ENCODE peak calls at places on chromosomes 16 and 17, in five cellular contexts. H is endodermal cell, L is cardiac muscle cell, P is thoracic aorta, C is stomach. O is an unnamed sample.
A peak's percentile ranks its signal among the peaks of the same experiment; 100 is the strongest.

GRCh38 chr17:42889809-42890208 is 10.8 kb upstream of the G6PC1 start:
- DNase-seq in H (peak; percentile 26), L (no peak), C (no peak), P (no peak), O (no peak)

GRCh38 chr16:85826686-85827247 is 27.3 kb downstream of the COX4I1 start:
- DNase-seq in H (no peak), L (no peak), P (no peak), C (no peak), O (no peak)

GRCh38 chr16:50497592-50497991 is 50.6 kb upstream of the NKD1 start:
- DNase-seq in C (no peak), L (peak; percentile 32), H (peak; percentile 29), P (peak; percentile 23), O (no peak)

GRCh38 chr17:80889897-80890550 is 101.6 kb upstream of the CHMP6 start:
- DNase-seq in P (no peak), L (no peak), H (no peak), C (no peak), O (peak; percentile 70)

GRCh38 chr16:11407047-11407982 is 62.1 kb downstream of the RMI2 start:
- DNase-seq in H (peak; percentile 93), P (peak; percentile 32), L (peak; percentile 84), C (peak; percentile 83), O (peak; percentile 76)

GRCh38 chr16:73996624-73997339 is 299.8 kb upstream of the PSMD7 start:
- DNase-seq in L (no peak), C (peak; percentile 63), P (no peak), H (no peak), O (no peak)

GRCh38 chr16:55539049-55539448 is 27.4 kb upstream of the CAPNS2 start:
- DNase-seq in H (no peak), C (no peak), L (peak; percentile 68), P (no peak), O (no peak)

GRCh38 chr16:1430214-1430758 is 592 bp upstream of the PERCC1 start:
- DNase-seq in L (no peak), H (no peak), P (no peak), C (no peak), O (no peak)

GRCh38 chr16:30760577-30761426 is 1.1 kb downstream of the CFAP119 start:
- DNase-seq in C (no peak), L (no peak), H (no peak), P (no peak), O (no peak)

GRCh38 chr17:45641541-45641940 is 142.6 kb upstream of the CRHR1 start:
- DNase-seq in P (no peak), C (no peak), L (no peak), H (no peak), O (no peak)

GRCh38 chr17:45646288-45646988 is 137.7 kb upstream of the CRHR1 start:
- DNase-seq in L (no peak), C (no peak), P (no peak), H (no peak), O (no peak)

GRCh38 chr17:45645330-45645729 is 138.8 kb upstream of the CRHR1 start:
- DNase-seq in H (no peak), C (no peak), P (no peak), L (no peak), O (no peak)

GRCh38 chr17:45640141-45640850 is 143.8 kb upstream of the CRHR1 start:
- DNase-seq in P (peak; percentile 9), H (peak; percentile 97), C (peak; percentile 70), L (peak; percentile 86), O (peak; percentile 77)

GRCh38 chr17:45643591-45643990 is 140.5 kb upstream of the CRHR1 start:
- DNase-seq in P (no peak), H (no peak), L (no peak), C (no peak), O (no peak)
- H3K27me3 ChIP-seq in P (no peaks in the 10 kb centered on the region), H (no peaks in the 10 kb centered on the region), L (no peaks in the 10 kb centered on the region), C (peaks cover 8% of the 10 kb centered on the region), O (no peaks in the 10 kb centered on the region)

GRCh38 chr16:84254080-84254479 is 14.3 kb upstream of the KCNG4 start:
- DNase-seq in C (no peak), L (no peak), H (no peak), P (no peak), O (no peak)

GRCh38 chr16:84259691-84260090 is 19.9 kb upstream of the KCNG4 start:
- DNase-seq in H (no peak), L (no peak), P (no peak), C (no peak), O (no peak)

GRCh38 chr16:84255050-84255810 is 15.4 kb upstream of the KCNG4 start:
- DNase-seq in C (no peak), H (no peak), L (no peak), P (no peak), O (no peak)

GRCh38 chr16:84260766-84261165 is 21.0 kb upstream of the KCNG4 start:
- DNase-seq in L (no peak), P (no peak), C (no peak), H (no peak), O (no peak)

GRCh38 chr16:84258266-84258665 is 18.5 kb upstream of the KCNG4 start:
- DNase-seq in C (no peak), P (no peak), H (no peak), L (no peak), O (no peak)
- H3K4me3 ChIP-seq in C (no peak overlapping the region), P (no peak overlapping the region), H (no peak overlapping the region), L (no peak overlapping the region), O (no peak overlapping the region)

DNA sequence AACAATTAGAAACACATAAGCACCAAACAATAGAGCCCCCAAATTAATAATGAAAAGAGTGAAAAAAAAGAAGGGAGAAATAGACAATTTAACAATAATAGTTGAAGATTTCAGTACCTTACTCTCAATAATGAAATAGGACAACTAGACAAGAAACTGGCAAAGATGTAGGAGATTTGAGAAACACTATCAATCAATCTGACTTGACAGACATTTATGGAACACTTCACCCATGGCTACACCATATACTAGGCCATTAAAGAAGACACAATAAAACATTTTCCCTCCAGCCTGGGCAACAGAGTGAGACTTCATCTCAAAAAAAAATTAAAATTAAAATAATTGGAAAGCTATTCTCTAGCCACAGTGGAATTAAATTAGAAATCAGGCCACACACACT is 5.0 kb upstream of the DUS1L start:
- DNase-seq in P (no peak), H (no peak), L (no peak), C (no peak), O (no peak)
- H3K27me3 ChIP-seq in P (no peaks in the 10 kb centered on the region), H (peaks cover 10% of the 10 kb centered on the region), L (no peaks in the 10 kb centered on the region), C (no peaks in the 10 kb centered on the region), O (no peaks in the 10 kb centered on the region)

GRCh38 chr16:8905795-8906591 is 23.8 kb downstream of the LITAFD start:
- DNase-seq in P (no peak), C (no peak), L (no peak), H (peak; percentile 74), O (no peak)
- H3K4me3 ChIP-seq in P (no peak overlapping the region), C (no peak overlapping the region), L (no peak overlapping the region), H (no peak overlapping the region), O (no peak overlapping the region)

GRCh38 chr17:45740553-45741330 is 43.4 kb upstream of the CRHR1 start:
- DNase-seq in C (no peak), H (peak; percentile 98), L (peak; percentile 18), P (no peak), O (peak; percentile 5)

GRCh38 chr17:45745843-45746494 is 38.2 kb upstream of the CRHR1 start:
- DNase-seq in C (no peak), L (no peak), P (no peak), H (peak; percentile 80), O (no peak)

GRCh38 chr17:45743626-45744326 is 40.3 kb upstream of the CRHR1 start:
- DNase-seq in H (no peak), C (no peak), L (no peak), P (no peak), O (no peak)

GRCh38 chr17:45739786-45740185 is 44.3 kb upstream of the CRHR1 start:
- DNase-seq in H (peak; percentile 55), P (no peak), L (no peak), C (no peak), O (no peak)

GRCh38 chr17:45742251-45742650 is 41.9 kb upstream of the CRHR1 start:
- DNase-seq in H (peak; percentile 28), P (no peak), L (no peak), C (no peak), O (no peak)
- H3K27me3 ChIP-seq in H (peaks cover 67% of the 10 kb centered on the region), P (no peaks in the 10 kb centered on the region), L (peaks cover 45% of the 10 kb centered on the region), C (peaks cover 13% of the 10 kb centered on the region), O (peaks cover 5% of the 10 kb centered on the region)

GRCh38 chr17:50279639-50280038 is 5.4 kb downstream of the TMEM92 start:
- DNase-seq in C (no peak), L (no peak), H (no peak), P (no peak), O (no peak)
- H3K4me3 ChIP-seq in C (no peak overlapping the region), L (no peak overlapping the region), H (no peak overlapping the region), P (no peak overlapping the region), O (no peak overlapping the region)

O was measured in CD4-positive, CD25-positive, alpha-beta regulatory T cell.